ENCODE peak calls at places on chromosome X, in ten cellular contexts. B is A549, I is aorta, P is GM23248, G is adrenal gland, D is A673, K is gastrocnemius medialis, J is left lung, L is small intestine, Y is IMR-90. Z is an unnamed sample.

GRCh38 chrX:98506907-98507306 is 1623.2 kb downstream of the RPA4 start:
- DNase-seq in D (no peak), L (no peak), J (no peak), B (no peak), Y (no peak), K (no peak), G (no peak), I (no peak), P (no peak), Z (no peak)

GRCh38 chrX:119475389-119476101 is 7.3 kb downstream of the SLC25A5 start:
- DNase-seq in J (no peak), I (no peak), K (no peak), Y (peak), B (no peak), L (no peak), D (peak), P (peak), G (no peak), Z (no peak)

GRCh38 chrX:106615041-106615440 is 3.3 kb downstream of the RADX start:
- DNase-seq in P (no peak), G (no peak), I (no peak), D (no peak), L (no peak), Y (no peak), J (no peak), K (no peak), B (no peak), Z (no peak)

GRCh38 chrX:17546356-17546755 is 171.4 kb downstream of the NHS start:
- DNase-seq in G (no peak), K (no peak), D (no peak), I (no peak), B (no peak), L (no peak), J (no peak), Y (no peak), P (no peak), Z (no peak)

GRCh38 chrX:115949900-115950822 is 220.4 kb upstream of the AGTR2 start:
- DNase-seq in J (no peak), L (no peak), P (no peak), B (no peak), D (peak), K (no peak), Y (no peak), I (peak), G (peak), Z (no peak)

GRCh38 chrX:101203782-101204351 is 15.7 kb upstream of the DRP2 start:
- DNase-seq in I (no peak), P (no peak), Y (peak), K (no peak), B (no peak), J (no peak), L (no peak), D (no peak), G (no peak), Z (no peak)

GRCh38 chrX:131199086-131199485 is 90.0 kb downstream of the IGSF1 start:
- DNase-seq in J (no peak), L (no peak), P (no peak), D (no peak), B (no peak), K (no peak), Y (no peak), G (no peak), I (no peak), Z (no peak)

GRCh38 chrX:136691028-136691809 is 43.3 kb downstream of the CD40LG start:
- DNase-seq in Y (peak), I (no peak), B (no peak), K (no peak), D (no peak), G (no peak), P (no peak), L (peak), J (no peak), Z (no peak)

GRCh38 chrX:69229436-69229835 is 64.2 kb upstream of the PJA1 start:
- DNase-seq in Y (peak), I (no peak), J (no peak), D (no peak), G (no peak), K (no peak), B (no peak), P (peak), L (no peak), Z (peak)

DNA sequence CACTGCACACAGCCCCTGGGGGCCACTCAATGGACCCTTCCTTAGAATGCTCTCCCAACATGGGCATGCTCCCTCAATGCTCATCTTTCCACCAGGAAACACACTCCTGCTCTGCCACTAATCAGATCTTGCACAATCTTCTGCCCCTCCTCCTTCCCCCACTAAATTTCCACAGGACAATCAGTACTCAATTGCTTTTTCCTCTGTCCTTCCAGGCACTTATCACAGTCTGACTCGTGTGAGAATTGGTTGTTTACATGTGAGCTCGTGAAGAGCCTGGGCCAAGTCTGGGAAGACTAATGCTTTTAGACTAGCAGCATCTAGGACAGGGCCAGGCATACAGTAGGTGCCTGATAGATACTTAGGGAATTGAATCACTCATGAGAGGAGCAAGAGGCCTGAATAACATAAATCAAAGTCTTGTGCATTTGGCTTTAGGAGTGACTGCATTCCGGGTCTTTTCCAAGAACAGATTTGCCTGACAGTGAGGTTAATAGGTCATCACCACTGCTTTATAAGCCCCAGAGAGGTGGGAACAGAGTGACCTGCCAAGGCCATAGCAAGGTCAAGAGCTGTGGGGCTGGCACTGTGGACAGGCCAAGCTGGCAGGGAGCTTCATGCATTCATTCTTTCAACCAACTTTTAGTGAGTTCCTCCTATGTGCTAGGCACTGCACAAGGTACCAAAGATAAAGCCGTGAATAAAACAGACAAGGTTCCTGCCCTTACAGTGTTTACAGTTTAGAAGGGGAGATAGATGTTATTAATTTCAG is 55.0 kb downstream of the PRPS1 start:
- DNase-seq in L (peak), D (no peak), I (no peak), B (no peak), P (peak), Y (no peak), K (no peak), G (peak), J (no peak), Z (no peak)
- H3K27ac ChIP-seq in L (peak), D (no peak), I (no peak), B (peak), P (no peak), Y (no peak), K (peak), G (peak), J (peak), Z (no peak)

GRCh38 chrX:129760155-129760554 is 19.6 kb upstream of the SASH3 start:
- DNase-seq in K (no peak), Y (no peak), I (no peak), D (no peak), L (no peak), G (no peak), B (no peak), J (no peak), P (no peak), Z (no peak)

GRCh38 chrX:129762448-129762847 is 17.3 kb upstream of the SASH3 start:
- DNase-seq in Y (no peak), J (no peak), I (no peak), B (no peak), L (no peak), G (no peak), K (no peak), P (no peak), D (no peak), Z (no peak)

GRCh38 chrX:129760981-129761380 is 18.8 kb upstream of the SASH3 start:
- DNase-seq in D (no peak), B (no peak), P (no peak), Y (no peak), K (no peak), I (no peak), J (no peak), G (no peak), L (no peak), Z (no peak)

GRCh38 chrX:129761596-129761995 is 18.2 kb upstream of the SASH3 start:
- DNase-seq in G (no peak), J (no peak), L (no peak), P (no peak), I (no peak), K (no peak), Y (no peak), B (no peak), D (no peak), Z (no peak)

DNA sequence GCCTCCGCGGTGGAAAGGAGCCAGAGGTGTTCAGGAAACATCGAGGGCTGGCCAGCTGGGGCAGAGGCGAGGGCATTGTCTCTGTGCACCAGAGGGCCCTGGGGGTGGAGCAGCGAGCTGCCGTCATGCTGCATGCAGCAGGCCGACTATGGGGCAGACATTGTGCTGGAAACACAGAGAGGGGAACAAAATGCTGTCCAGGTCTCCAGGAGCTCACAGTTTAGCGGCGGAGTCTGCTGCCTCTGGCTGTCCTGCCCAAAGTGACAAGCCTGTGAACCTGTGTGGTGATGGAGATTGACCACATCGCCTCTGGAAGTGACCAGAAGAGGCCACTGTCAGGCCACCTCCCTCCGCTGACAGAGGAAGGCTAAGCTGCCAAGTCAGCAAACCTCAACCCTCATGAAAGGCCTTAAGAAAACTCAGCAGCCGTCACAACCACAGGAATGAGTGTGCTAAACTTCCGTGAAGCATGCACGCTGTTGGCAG is 20.1 kb upstream of the SASH3 start:
- DNase-seq in Y (peak), G (no peak), D (no peak), P (peak), I (no peak), L (peak), J (peak), K (no peak), B (peak), Z (peak)
- H3K27ac ChIP-seq in Y (no peak), G (peak), D (no peak), P (no peak), I (no peak), L (peak), J (no peak), K (peak), B (no peak), Z (no peak)

GRCh38 chrX:54439967-54440871 is at the start of gene TSR2:
- DNase-seq in D (peak), B (peak), P (peak), G (peak), J (peak), I (peak), L (peak), K (peak), Y (peak), Z (peak)
- H3K27ac ChIP-seq in D (peak), B (peak), P (peak), G (peak), J (peak), I (no peak), L (peak), K (peak), Y (peak), Z (peak)

GRCh38 chrX:47248576-47248975 is 15.8 kb downstream of the USP11 start:
- DNase-seq in Y (no peak), D (no peak), L (no peak), G (no peak), K (no peak), J (no peak), P (no peak), I (no peak), B (no peak), Z (no peak)
- H3K27ac ChIP-seq in Y (no peak), D (no peak), L (no peak), G (no peak), K (no peak), J (no peak), P (no peak), I (no peak), B (no peak), Z (no peak)

GRCh38 chrX:10106801-10107200 is 50.0 kb upstream of the CLCN4 start:
- DNase-seq in P (no peak), I (no peak), Y (no peak), K (no peak), B (no peak), L (peak), G (no peak), J (no peak), D (no peak), Z (no peak)
- H3K27ac ChIP-seq in P (no peak), I (no peak), Y (no peak), K (no peak), B (no peak), L (peak), G (peak), J (no peak), D (no peak), Z (no peak)

DNA sequence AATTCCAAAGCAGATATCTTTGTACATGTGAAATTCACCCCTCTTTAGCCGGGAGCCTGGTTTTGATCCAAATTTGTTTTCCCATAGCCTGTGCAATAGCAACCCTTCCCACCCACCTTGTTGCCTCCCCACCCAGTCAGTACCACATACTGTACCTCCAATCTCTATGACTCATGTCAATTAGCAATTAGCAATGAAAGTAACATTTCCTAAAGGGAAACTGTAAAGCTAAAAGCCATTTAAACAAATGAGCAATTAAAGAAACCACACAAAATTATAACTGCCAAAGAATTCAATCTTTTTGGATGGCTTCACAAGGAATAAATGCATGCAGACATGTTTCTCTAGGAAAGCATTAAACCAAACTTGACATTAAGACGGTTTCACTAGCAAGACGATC is 169.0 kb upstream of the MAP3K15 start:
- DNase-seq in D (peak), P (no peak), B (no peak), L (no peak), K (no peak), I (no peak), Y (no peak), J (no peak), G (no peak), Z (no peak)
- H3K27ac ChIP-seq in D (no peak), P (peak), B (peak), L (no peak), K (no peak), I (no peak), Y (no peak), J (no peak), G (no peak), Z (no peak)

GRCh38 chrX:9340619-9341304 is 124.1 kb upstream of the TBL1X start:
- DNase-seq in Y (peak), G (no peak), B (no peak), K (no peak), L (peak), D (peak), J (peak), I (no peak), P (peak), Z (no peak)
- H3K27ac ChIP-seq in Y (peak), G (peak), B (peak), K (peak), L (peak), D (peak), J (peak), I (peak), P (peak), Z (peak)

GRCh38 chrX:44342866-44343265 is 606 bp downstream of the EFHC2 start:
- DNase-seq in I (no peak), P (no peak), J (no peak), Y (no peak), K (no peak), B (no peak), G (no peak), D (no peak), L (no peak), Z (no peak)

GRCh38 chrX:44343412-44343942 is at the start of gene EFHC2:
- DNase-seq in G (no peak), I (peak), J (peak), Y (no peak), D (no peak), K (no peak), L (peak), B (peak), P (peak), Z (no peak)

GRCh38 chrX:44344194-44344593 is 722 bp upstream of the EFHC2 start:
- DNase-seq in D (no peak), Y (no peak), P (no peak), G (no peak), K (no peak), L (peak), B (no peak), I (peak), J (peak), Z (no peak)

GRCh38 chrX:44344687-44345086 is 1.2 kb upstream of the EFHC2 start:
- DNase-seq in I (no peak), P (no peak), J (no peak), Y (no peak), K (no peak), G (no peak), B (no peak), D (no peak), L (no peak), Z (no peak)
- H3K27ac ChIP-seq in I (no peak), P (no peak), J (no peak), Y (no peak), K (no peak), G (no peak), B (no peak), D (no peak), L (peak), Z (no peak)